ENCODE peak calls at places on chromosomes 16 and 17, in nine cellular contexts. One of them, this sample, is unnamed.

GRCh38 chr17:77365584-77366186 is 224.9 kb downstream of the SEC14L1 start:
- DNase-seq in activated CD4-positive, alpha-beta T cell treated with anti-CD3 and anti-CD28 coated beads, Interleukin-2, amount 10 ng/mL, durations not matched to agents 7 days and 5 days: no peak
- DNase-seq in stimulated activated CD8-positive, alpha-beta memory T cell treated with anti-CD3 and anti-CD28 coated beads, Interleukin-12 subunit alpha, Interleukin-12 subunit beta, amount 100 ng/mL, for 4 hours: no peak
- DNase-seq in RWPE1: peak
- DNase-seq in stimulated activated CD4-positive, alpha-beta T cell treated with anti-CD3 and anti-CD28 coated beads, Interleukin-1b, Interleukin-23, amount 100 ng/mL, for 1 hour: no peak
- DNase-seq in CD4-positive, alpha-beta T cell: peak
- DNase-seq in GM04504: peak
- DNase-seq in epithelial cell of esophagus: peak
- DNase-seq in NAMALWA: no peak
- DNase-seq in this sample: no peak

GRCh38 chr17:48542956-48543853 is 1.7 kb downstream of the HOXB2 start:
- DNase-seq in GM04504: no peak
- DNase-seq in activated CD4-positive, alpha-beta T cell treated with anti-CD3 and anti-CD28 coated beads, Interleukin-2, amount 10 ng/mL, durations not matched to agents 7 days and 5 days: peak
- DNase-seq in NAMALWA: peak
- DNase-seq in stimulated activated CD4-positive, alpha-beta T cell treated with anti-CD3 and anti-CD28 coated beads, Interleukin-1b, Interleukin-23, amount 100 ng/mL, for 1 hour: no peak
- DNase-seq in RWPE1: no peak
- DNase-seq in CD4-positive, alpha-beta T cell: peak
- DNase-seq in epithelial cell of esophagus: peak
- DNase-seq in stimulated activated CD8-positive, alpha-beta memory T cell treated with anti-CD3 and anti-CD28 coated beads, Interleukin-12 subunit alpha, Interleukin-12 subunit beta, amount 100 ng/mL, for 4 hours: peak
- DNase-seq in this sample: no peak

GRCh38 chr16:66489385-66489784 is 60.5 kb downstream of the TK2 start:
- DNase-seq in NAMALWA: no peak
- DNase-seq in stimulated activated CD4-positive, alpha-beta T cell treated with anti-CD3 and anti-CD28 coated beads, Interleukin-1b, Interleukin-23, amount 100 ng/mL, for 1 hour: no peak
- DNase-seq in RWPE1: no peak
- DNase-seq in stimulated activated CD8-positive, alpha-beta memory T cell treated with anti-CD3 and anti-CD28 coated beads, Interleukin-12 subunit alpha, Interleukin-12 subunit beta, amount 100 ng/mL, for 4 hours: no peak
- DNase-seq in activated CD4-positive, alpha-beta T cell treated with anti-CD3 and anti-CD28 coated beads, Interleukin-2, amount 10 ng/mL, durations not matched to agents 7 days and 5 days: no peak
- DNase-seq in CD4-positive, alpha-beta T cell: no peak
- DNase-seq in GM04504: no peak
- DNase-seq in epithelial cell of esophagus: no peak
- DNase-seq in this sample: no peak

GRCh38 chr17:57294629-57295501 is 38.5 kb downstream of the MSI2 start:
- DNase-seq in NAMALWA: no peak
- DNase-seq in CD4-positive, alpha-beta T cell: peak
- DNase-seq in stimulated activated CD8-positive, alpha-beta memory T cell treated with anti-CD3 and anti-CD28 coated beads, Interleukin-12 subunit alpha, Interleukin-12 subunit beta, amount 100 ng/mL, for 4 hours: peak
- DNase-seq in activated CD4-positive, alpha-beta T cell treated with anti-CD3 and anti-CD28 coated beads, Interleukin-2, amount 10 ng/mL, durations not matched to agents 7 days and 5 days: peak
- DNase-seq in GM04504: no peak
- DNase-seq in epithelial cell of esophagus: peak
- DNase-seq in RWPE1: no peak
- DNase-seq in stimulated activated CD4-positive, alpha-beta T cell treated with anti-CD3 and anti-CD28 coated beads, Interleukin-1b, Interleukin-23, amount 100 ng/mL, for 1 hour: no peak
- DNase-seq in this sample: peak

GRCh38 chr17:44071772-44072171 is 1.2 kb downstream of the G6PC3 start:
- DNase-seq in GM04504: no peak
- DNase-seq in CD4-positive, alpha-beta T cell: no peak
- DNase-seq in NAMALWA: no peak
- DNase-seq in epithelial cell of esophagus: peak
- DNase-seq in RWPE1: no peak
- DNase-seq in activated CD4-positive, alpha-beta T cell treated with anti-CD3 and anti-CD28 coated beads, Interleukin-2, amount 10 ng/mL, durations not matched to agents 7 days and 5 days: no peak
- DNase-seq in stimulated activated CD4-positive, alpha-beta T cell treated with anti-CD3 and anti-CD28 coated beads, Interleukin-1b, Interleukin-23, amount 100 ng/mL, for 1 hour: no peak
- DNase-seq in stimulated activated CD8-positive, alpha-beta memory T cell treated with anti-CD3 and anti-CD28 coated beads, Interleukin-12 subunit alpha, Interleukin-12 subunit beta, amount 100 ng/mL, for 4 hours: no peak
- DNase-seq in this sample: no peak

GRCh38 chr16:76653390-76654026 is 376.3 kb downstream of the CNTNAP4 start:
- DNase-seq in CD4-positive, alpha-beta T cell: no peak
- DNase-seq in RWPE1: peak
- DNase-seq in stimulated activated CD8-positive, alpha-beta memory T cell treated with anti-CD3 and anti-CD28 coated beads, Interleukin-12 subunit alpha, Interleukin-12 subunit beta, amount 100 ng/mL, for 4 hours: no peak
- DNase-seq in activated CD4-positive, alpha-beta T cell treated with anti-CD3 and anti-CD28 coated beads, Interleukin-2, amount 10 ng/mL, durations not matched to agents 7 days and 5 days: no peak
- DNase-seq in GM04504: no peak
- DNase-seq in stimulated activated CD4-positive, alpha-beta T cell treated with anti-CD3 and anti-CD28 coated beads, Interleukin-1b, Interleukin-23, amount 100 ng/mL, for 1 hour: no peak
- DNase-seq in NAMALWA: peak
- DNase-seq in epithelial cell of esophagus: peak
- DNase-seq in this sample: peak

GRCh38 chr16:25176136-25176535 is 40.6 kb upstream of the AQP8 start:
- DNase-seq in RWPE1: no peak
- DNase-seq in activated CD4-positive, alpha-beta T cell treated with anti-CD3 and anti-CD28 coated beads, Interleukin-2, amount 10 ng/mL, durations not matched to agents 7 days and 5 days: no peak
- DNase-seq in epithelial cell of esophagus: no peak
- DNase-seq in stimulated activated CD8-positive, alpha-beta memory T cell treated with anti-CD3 and anti-CD28 coated beads, Interleukin-12 subunit alpha, Interleukin-12 subunit beta, amount 100 ng/mL, for 4 hours: no peak
- DNase-seq in GM04504: no peak
- DNase-seq in stimulated activated CD4-positive, alpha-beta T cell treated with anti-CD3 and anti-CD28 coated beads, Interleukin-1b, Interleukin-23, amount 100 ng/mL, for 1 hour: no peak
- DNase-seq in NAMALWA: no peak
- DNase-seq in CD4-positive, alpha-beta T cell: no peak
- DNase-seq in this sample: no peak

GRCh38 chr16:88387177-88387576 is 4.4 kb downstream of the ZNF469 start:
- DNase-seq in activated CD4-positive, alpha-beta T cell treated with anti-CD3 and anti-CD28 coated beads, Interleukin-2, amount 10 ng/mL, durations not matched to agents 7 days and 5 days: no peak
- DNase-seq in epithelial cell of esophagus: no peak
- DNase-seq in RWPE1: no peak
- DNase-seq in stimulated activated CD8-positive, alpha-beta memory T cell treated with anti-CD3 and anti-CD28 coated beads, Interleukin-12 subunit alpha, Interleukin-12 subunit beta, amount 100 ng/mL, for 4 hours: no peak
- DNase-seq in stimulated activated CD4-positive, alpha-beta T cell treated with anti-CD3 and anti-CD28 coated beads, Interleukin-1b, Interleukin-23, amount 100 ng/mL, for 1 hour: no peak
- DNase-seq in CD4-positive, alpha-beta T cell: no peak
- DNase-seq in GM04504: no peak
- DNase-seq in NAMALWA: no peak
- DNase-seq in this sample: no peak

GRCh38 chr17:8131844-8132441 is 8.0 kb upstream of the HES7 start:
- DNase-seq in GM04504: no peak
- DNase-seq in stimulated activated CD8-positive, alpha-beta memory T cell treated with anti-CD3 and anti-CD28 coated beads, Interleukin-12 subunit alpha, Interleukin-12 subunit beta, amount 100 ng/mL, for 4 hours: no peak
- DNase-seq in NAMALWA: no peak
- DNase-seq in CD4-positive, alpha-beta T cell: no peak
- DNase-seq in RWPE1: no peak
- DNase-seq in epithelial cell of esophagus: peak
- DNase-seq in stimulated activated CD4-positive, alpha-beta T cell treated with anti-CD3 and anti-CD28 coated beads, Interleukin-1b, Interleukin-23, amount 100 ng/mL, for 1 hour: no peak
- DNase-seq in activated CD4-positive, alpha-beta T cell treated with anti-CD3 and anti-CD28 coated beads, Interleukin-2, amount 10 ng/mL, durations not matched to agents 7 days and 5 days: no peak
- DNase-seq in this sample: no peak

GRCh38 chr17:59167571-59168001 is 12.0 kb downstream of the PRR11 start:
- DNase-seq in RWPE1: no peak
- DNase-seq in epithelial cell of esophagus: peak
- DNase-seq in CD4-positive, alpha-beta T cell: no peak
- DNase-seq in NAMALWA: peak
- DNase-seq in GM04504: no peak
- DNase-seq in activated CD4-positive, alpha-beta T cell treated with anti-CD3 and anti-CD28 coated beads, Interleukin-2, amount 10 ng/mL, durations not matched to agents 7 days and 5 days: no peak
- DNase-seq in stimulated activated CD4-positive, alpha-beta T cell treated with anti-CD3 and anti-CD28 coated beads, Interleukin-1b, Interleukin-23, amount 100 ng/mL, for 1 hour: no peak
- DNase-seq in stimulated activated CD8-positive, alpha-beta memory T cell treated with anti-CD3 and anti-CD28 coated beads, Interleukin-12 subunit alpha, Interleukin-12 subunit beta, amount 100 ng/mL, for 4 hours: no peak
- DNase-seq in this sample: no peak

GRCh38 chr16:30946671-30947532 is 2.0 kb upstream of the ORAI3 start:
- DNase-seq in stimulated activated CD4-positive, alpha-beta T cell treated with anti-CD3 and anti-CD28 coated beads, Interleukin-1b, Interleukin-23, amount 100 ng/mL, for 1 hour: no peak
- DNase-seq in stimulated activated CD8-positive, alpha-beta memory T cell treated with anti-CD3 and anti-CD28 coated beads, Interleukin-12 subunit alpha, Interleukin-12 subunit beta, amount 100 ng/mL, for 4 hours: no peak
- DNase-seq in RWPE1: no peak
- DNase-seq in epithelial cell of esophagus: no peak
- DNase-seq in GM04504: no peak
- DNase-seq in CD4-positive, alpha-beta T cell: no peak
- DNase-seq in NAMALWA: no peak
- DNase-seq in activated CD4-positive, alpha-beta T cell treated with anti-CD3 and anti-CD28 coated beads, Interleukin-2, amount 10 ng/mL, durations not matched to agents 7 days and 5 days: no peak
- DNase-seq in this sample: no peak

GRCh38 chr17:75496005-75496404 is 19.3 kb downstream of the CASKIN2 start:
- DNase-seq in CD4-positive, alpha-beta T cell: no peak
- DNase-seq in stimulated activated CD4-positive, alpha-beta T cell treated with anti-CD3 and anti-CD28 coated beads, Interleukin-1b, Interleukin-23, amount 100 ng/mL, for 1 hour: no peak
- DNase-seq in activated CD4-positive, alpha-beta T cell treated with anti-CD3 and anti-CD28 coated beads, Interleukin-2, amount 10 ng/mL, durations not matched to agents 7 days and 5 days: no peak
- DNase-seq in NAMALWA: no peak
- DNase-seq in GM04504: no peak
- DNase-seq in epithelial cell of esophagus: no peak
- DNase-seq in RWPE1: no peak
- DNase-seq in stimulated activated CD8-positive, alpha-beta memory T cell treated with anti-CD3 and anti-CD28 coated beads, Interleukin-12 subunit alpha, Interleukin-12 subunit beta, amount 100 ng/mL, for 4 hours: no peak
- DNase-seq in this sample: no peak

GRCh38 chr17:44875761-44876160 is 23.5 kb downstream of the EFTUD2 start:
- DNase-seq in epithelial cell of esophagus: no peak
- DNase-seq in GM04504: no peak
- DNase-seq in stimulated activated CD8-positive, alpha-beta memory T cell treated with anti-CD3 and anti-CD28 coated beads, Interleukin-12 subunit alpha, Interleukin-12 subunit beta, amount 100 ng/mL, for 4 hours: no peak
- DNase-seq in RWPE1: no peak
- DNase-seq in activated CD4-positive, alpha-beta T cell treated with anti-CD3 and anti-CD28 coated beads, Interleukin-2, amount 10 ng/mL, durations not matched to agents 7 days and 5 days: no peak
- DNase-seq in stimulated activated CD4-positive, alpha-beta T cell treated with anti-CD3 and anti-CD28 coated beads, Interleukin-1b, Interleukin-23, amount 100 ng/mL, for 1 hour: no peak
- DNase-seq in NAMALWA: no peak
- DNase-seq in CD4-positive, alpha-beta T cell: no peak
- DNase-seq in this sample: no peak

GRCh38 chr16:59848314-59848713 is 1114.2 kb upstream of the GOT2 start:
- DNase-seq in epithelial cell of esophagus: no peak
- DNase-seq in activated CD4-positive, alpha-beta T cell treated with anti-CD3 and anti-CD28 coated beads, Interleukin-2, amount 10 ng/mL, durations not matched to agents 7 days and 5 days: no peak
- DNase-seq in stimulated activated CD8-positive, alpha-beta memory T cell treated with anti-CD3 and anti-CD28 coated beads, Interleukin-12 subunit alpha, Interleukin-12 subunit beta, amount 100 ng/mL, for 4 hours: no peak
- DNase-seq in CD4-positive, alpha-beta T cell: no peak
- DNase-seq in stimulated activated CD4-positive, alpha-beta T cell treated with anti-CD3 and anti-CD28 coated beads, Interleukin-1b, Interleukin-23, amount 100 ng/mL, for 1 hour: no peak
- DNase-seq in RWPE1: no peak
- DNase-seq in GM04504: no peak
- DNase-seq in NAMALWA: no peak
- DNase-seq in this sample: no peak

GRCh38 chr16:31476305-31477219 is 4.6 kb downstream of the TGFB1I1 start:
- DNase-seq in stimulated activated CD8-positive, alpha-beta memory T cell treated with anti-CD3 and anti-CD28 coated beads, Interleukin-12 subunit alpha, Interleukin-12 subunit beta, amount 100 ng/mL, for 4 hours: peak
- DNase-seq in NAMALWA: peak
- DNase-seq in GM04504: no peak
- DNase-seq in stimulated activated CD4-positive, alpha-beta T cell treated with anti-CD3 and anti-CD28 coated beads, Interleukin-1b, Interleukin-23, amount 100 ng/mL, for 1 hour: peak
- DNase-seq in RWPE1: no peak
- DNase-seq in epithelial cell of esophagus: no peak
- DNase-seq in activated CD4-positive, alpha-beta T cell treated with anti-CD3 and anti-CD28 coated beads, Interleukin-2, amount 10 ng/mL, durations not matched to agents 7 days and 5 days: peak
- DNase-seq in CD4-positive, alpha-beta T cell: peak
- DNase-seq in this sample: no peak

GRCh38 chr16:31135535-31136286 is at the start of gene PRSS8:
- DNase-seq in NAMALWA: no peak
- DNase-seq in GM04504: no peak
- DNase-seq in CD4-positive, alpha-beta T cell: no peak
- DNase-seq in epithelial cell of esophagus: peak
- DNase-seq in stimulated activated CD8-positive, alpha-beta memory T cell treated with anti-CD3 and anti-CD28 coated beads, Interleukin-12 subunit alpha, Interleukin-12 subunit beta, amount 100 ng/mL, for 4 hours: no peak
- DNase-seq in RWPE1: peak
- DNase-seq in activated CD4-positive, alpha-beta T cell treated with anti-CD3 and anti-CD28 coated beads, Interleukin-2, amount 10 ng/mL, durations not matched to agents 7 days and 5 days: no peak
- DNase-seq in stimulated activated CD4-positive, alpha-beta T cell treated with anti-CD3 and anti-CD28 coated beads, Interleukin-1b, Interleukin-23, amount 100 ng/mL, for 1 hour: no peak
- DNase-seq in this sample: no peak

GRCh38 chr17:18361837-18362380 is 1.4 kb downstream of the SHMT1 start:
- DNase-seq in NAMALWA: no peak
- DNase-seq in activated CD4-positive, alpha-beta T cell treated with anti-CD3 and anti-CD28 coated beads, Interleukin-2, amount 10 ng/mL, durations not matched to agents 7 days and 5 days: no peak
- DNase-seq in stimulated activated CD4-positive, alpha-beta T cell treated with anti-CD3 and anti-CD28 coated beads, Interleukin-1b, Interleukin-23, amount 100 ng/mL, for 1 hour: no peak
- DNase-seq in GM04504: no peak
- DNase-seq in stimulated activated CD8-positive, alpha-beta memory T cell treated with anti-CD3 and anti-CD28 coated beads, Interleukin-12 subunit alpha, Interleukin-12 subunit beta, amount 100 ng/mL, for 4 hours: no peak
- DNase-seq in epithelial cell of esophagus: no peak
- DNase-seq in CD4-positive, alpha-beta T cell: no peak
- DNase-seq in RWPE1: no peak
- DNase-seq in this sample: no peak

GRCh38 chr16:58042886-58043515 is 17.4 kb downstream of the MMP15 start:
- DNase-seq in epithelial cell of esophagus: no peak
- DNase-seq in NAMALWA: no peak
- DNase-seq in CD4-positive, alpha-beta T cell: no peak
- DNase-seq in stimulated activated CD4-positive, alpha-beta T cell treated with anti-CD3 and anti-CD28 coated beads, Interleukin-1b, Interleukin-23, amount 100 ng/mL, for 1 hour: no peak
- DNase-seq in activated CD4-positive, alpha-beta T cell treated with anti-CD3 and anti-CD28 coated beads, Interleukin-2, amount 10 ng/mL, durations not matched to agents 7 days and 5 days: no peak
- DNase-seq in RWPE1: no peak
- DNase-seq in GM04504: no peak
- DNase-seq in stimulated activated CD8-positive, alpha-beta memory T cell treated with anti-CD3 and anti-CD28 coated beads, Interleukin-12 subunit alpha, Interleukin-12 subunit beta, amount 100 ng/mL, for 4 hours: no peak
- DNase-seq in this sample: no peak

GRCh38 chr17:81821603-81822311 is 11.3 kb downstream of the MCRIP1 start:
- DNase-seq in stimulated activated CD4-positive, alpha-beta T cell treated with anti-CD3 and anti-CD28 coated beads, Interleukin-1b, Interleukin-23, amount 100 ng/mL, for 1 hour: no peak
- DNase-seq in GM04504: peak
- DNase-seq in stimulated activated CD8-positive, alpha-beta memory T cell treated with anti-CD3 and anti-CD28 coated beads, Interleukin-12 subunit alpha, Interleukin-12 subunit beta, amount 100 ng/mL, for 4 hours: no peak
- DNase-seq in epithelial cell of esophagus: peak
- DNase-seq in NAMALWA: no peak
- DNase-seq in activated CD4-positive, alpha-beta T cell treated with anti-CD3 and anti-CD28 coated beads, Interleukin-2, amount 10 ng/mL, durations not matched to agents 7 days and 5 days: peak
- DNase-seq in RWPE1: no peak
- DNase-seq in CD4-positive, alpha-beta T cell: no peak
- DNase-seq in this sample: no peak

GRCh38 chr16:2150418-2151187 is 2.2 kb downstream of the RAB26 start:
- DNase-seq in activated CD4-positive, alpha-beta T cell treated with anti-CD3 and anti-CD28 coated beads, Interleukin-2, amount 10 ng/mL, durations not matched to agents 7 days and 5 days: no peak
- DNase-seq in epithelial cell of esophagus: peak
- DNase-seq in stimulated activated CD8-positive, alpha-beta memory T cell treated with anti-CD3 and anti-CD28 coated beads, Interleukin-12 subunit alpha, Interleukin-12 subunit beta, amount 100 ng/mL, for 4 hours: no peak
- DNase-seq in CD4-positive, alpha-beta T cell: no peak
- DNase-seq in GM04504: no peak
- DNase-seq in stimulated activated CD4-positive, alpha-beta T cell treated with anti-CD3 and anti-CD28 coated beads, Interleukin-1b, Interleukin-23, amount 100 ng/mL, for 1 hour: no peak
- DNase-seq in RWPE1: no peak
- DNase-seq in NAMALWA: peak
- DNase-seq in this sample: no peak

GRCh38 chr16:17835118-17835949 is 364.6 kb upstream of the XYLT1 start:
- DNase-seq in epithelial cell of esophagus: no peak
- DNase-seq in CD4-positive, alpha-beta T cell: no peak
- DNase-seq in stimulated activated CD8-positive, alpha-beta memory T cell treated with anti-CD3 and anti-CD28 coated beads, Interleukin-12 subunit alpha, Interleukin-12 subunit beta, amount 100 ng/mL, for 4 hours: no peak
- DNase-seq in NAMALWA: no peak
- DNase-seq in GM04504: no peak
- DNase-seq in stimulated activated CD4-positive, alpha-beta T cell treated with anti-CD3 and anti-CD28 coated beads, Interleukin-1b, Interleukin-23, amount 100 ng/mL, for 1 hour: no peak
- DNase-seq in RWPE1: no peak
- DNase-seq in activated CD4-positive, alpha-beta T cell treated with anti-CD3 and anti-CD28 coated beads, Interleukin-2, amount 10 ng/mL, durations not matched to agents 7 days and 5 days: no peak
- DNase-seq in this sample: no peak

GRCh38 chr16:56252835-56253234 is 61.5 kb downstream of the GNAO1 start:
- DNase-seq in activated CD4-positive, alpha-beta T cell treated with anti-CD3 and anti-CD28 coated beads, Interleukin-2, amount 10 ng/mL, durations not matched to agents 7 days and 5 days: no peak
- DNase-seq in NAMALWA: no peak
- DNase-seq in GM04504: no peak
- DNase-seq in stimulated activated CD8-positive, alpha-beta memory T cell treated with anti-CD3 and anti-CD28 coated beads, Interleukin-12 subunit alpha, Interleukin-12 subunit beta, amount 100 ng/mL, for 4 hours: no peak
- DNase-seq in CD4-positive, alpha-beta T cell: no peak
- DNase-seq in stimulated activated CD4-positive, alpha-beta T cell treated with anti-CD3 and anti-CD28 coated beads, Interleukin-1b, Interleukin-23, amount 100 ng/mL, for 1 hour: no peak
- DNase-seq in RWPE1: no peak
- DNase-seq in epithelial cell of esophagus: no peak
- DNase-seq in this sample: no peak

GRCh38 chr17:57091186-57091618 is 6.2 kb downstream of the AKAP1 start:
- DNase-seq in epithelial cell of esophagus: no peak
- DNase-seq in RWPE1: no peak
- DNase-seq in GM04504: no peak
- DNase-seq in stimulated activated CD8-positive, alpha-beta memory T cell treated with anti-CD3 and anti-CD28 coated beads, Interleukin-12 subunit alpha, Interleukin-12 subunit beta, amount 100 ng/mL, for 4 hours: no peak
- DNase-seq in stimulated activated CD4-positive, alpha-beta T cell treated with anti-CD3 and anti-CD28 coated beads, Interleukin-1b, Interleukin-23, amount 100 ng/mL, for 1 hour: no peak
- DNase-seq in CD4-positive, alpha-beta T cell: no peak
- DNase-seq in NAMALWA: no peak
- DNase-seq in activated CD4-positive, alpha-beta T cell treated with anti-CD3 and anti-CD28 coated beads, Interleukin-2, amount 10 ng/mL, durations not matched to agents 7 days and 5 days: no peak
- DNase-seq in this sample: no peak

GRCh38 chr17:9612016-9612415 is 33.3 kb upstream of the USP43 start:
- DNase-seq in CD4-positive, alpha-beta T cell: no peak
- DNase-seq in epithelial cell of esophagus: peak
- DNase-seq in GM04504: no peak
- DNase-seq in activated CD4-positive, alpha-beta T cell treated with anti-CD3 and anti-CD28 coated beads, Interleukin-2, amount 10 ng/mL, durations not matched to agents 7 days and 5 days: no peak
- DNase-seq in stimulated activated CD8-positive, alpha-beta memory T cell treated with anti-CD3 and anti-CD28 coated beads, Interleukin-12 subunit alpha, Interleukin-12 subunit beta, amount 100 ng/mL, for 4 hours: no peak
- DNase-seq in stimulated activated CD4-positive, alpha-beta T cell treated with anti-CD3 and anti-CD28 coated beads, Interleukin-1b, Interleukin-23, amount 100 ng/mL, for 1 hour: no peak
- DNase-seq in RWPE1: no peak
- DNase-seq in NAMALWA: no peak
- DNase-seq in this sample: no peak

GRCh38 chr17:1043601-1044251 is 46.8 kb downstream of the TIMM22 start:
- DNase-seq in GM04504: no peak
- DNase-seq in RWPE1: no peak
- DNase-seq in NAMALWA: no peak
- DNase-seq in stimulated activated CD8-positive, alpha-beta memory T cell treated with anti-CD3 and anti-CD28 coated beads, Interleukin-12 subunit alpha, Interleukin-12 subunit beta, amount 100 ng/mL, for 4 hours: no peak
- DNase-seq in stimulated activated CD4-positive, alpha-beta T cell treated with anti-CD3 and anti-CD28 coated beads, Interleukin-1b, Interleukin-23, amount 100 ng/mL, for 1 hour: no peak
- DNase-seq in CD4-positive, alpha-beta T cell: no peak
- DNase-seq in activated CD4-positive, alpha-beta T cell treated with anti-CD3 and anti-CD28 coated beads, Interleukin-2, amount 10 ng/mL, durations not matched to agents 7 days and 5 days: no peak
- DNase-seq in epithelial cell of esophagus: no peak
- DNase-seq in this sample: no peak

GRCh38 chr17:33858121-33858520 is 397.0 kb upstream of the CCL2 start:
- DNase-seq in activated CD4-positive, alpha-beta T cell treated with anti-CD3 and anti-CD28 coated beads, Interleukin-2, amount 10 ng/mL, durations not matched to agents 7 days and 5 days: no peak
- DNase-seq in epithelial cell of esophagus: no peak
- DNase-seq in stimulated activated CD4-positive, alpha-beta T cell treated with anti-CD3 and anti-CD28 coated beads, Interleukin-1b, Interleukin-23, amount 100 ng/mL, for 1 hour: no peak
- DNase-seq in CD4-positive, alpha-beta T cell: no peak
- DNase-seq in NAMALWA: no peak
- DNase-seq in stimulated activated CD8-positive, alpha-beta memory T cell treated with anti-CD3 and anti-CD28 coated beads, Interleukin-12 subunit alpha, Interleukin-12 subunit beta, amount 100 ng/mL, for 4 hours: no peak
- DNase-seq in GM04504: no peak
- DNase-seq in RWPE1: no peak
- DNase-seq in this sample: no peak

GRCh38 chr17:46727572-46728348 is 90.7 kb downstream of the WNT3 start:
- DNase-seq in NAMALWA: no peak
- DNase-seq in activated CD4-positive, alpha-beta T cell treated with anti-CD3 and anti-CD28 coated beads, Interleukin-2, amount 10 ng/mL, durations not matched to agents 7 days and 5 days: no peak
- DNase-seq in GM04504: peak
- DNase-seq in epithelial cell of esophagus: peak
- DNase-seq in CD4-positive, alpha-beta T cell: no peak
- DNase-seq in stimulated activated CD4-positive, alpha-beta T cell treated with anti-CD3 and anti-CD28 coated beads, Interleukin-1b, Interleukin-23, amount 100 ng/mL, for 1 hour: no peak
- DNase-seq in RWPE1: peak
- DNase-seq in stimulated activated CD8-positive, alpha-beta memory T cell treated with anti-CD3 and anti-CD28 coated beads, Interleukin-12 subunit alpha, Interleukin-12 subunit beta, amount 100 ng/mL, for 4 hours: no peak
- DNase-seq in this sample: no peak

GRCh38 chr16:3668626-3669025 is 14.1 kb downstream of the DNASE1 start:
- DNase-seq in stimulated activated CD8-positive, alpha-beta memory T cell treated with anti-CD3 and anti-CD28 coated beads, Interleukin-12 subunit alpha, Interleukin-12 subunit beta, amount 100 ng/mL, for 4 hours: no peak
- DNase-seq in activated CD4-positive, alpha-beta T cell treated with anti-CD3 and anti-CD28 coated beads, Interleukin-2, amount 10 ng/mL, durations not matched to agents 7 days and 5 days: no peak
- DNase-seq in CD4-positive, alpha-beta T cell: no peak
- DNase-seq in RWPE1: no peak
- DNase-seq in GM04504: no peak
- DNase-seq in stimulated activated CD4-positive, alpha-beta T cell treated with anti-CD3 and anti-CD28 coated beads, Interleukin-1b, Interleukin-23, amount 100 ng/mL, for 1 hour: no peak
- DNase-seq in NAMALWA: no peak
- DNase-seq in epithelial cell of esophagus: no peak
- DNase-seq in this sample: no peak

GRCh38 chr17:3795758-3796102 is 5.3 kb downstream of the ITGAE start:
- DNase-seq in epithelial cell of esophagus: no peak
- DNase-seq in NAMALWA: no peak
- DNase-seq in stimulated activated CD4-positive, alpha-beta T cell treated with anti-CD3 and anti-CD28 coated beads, Interleukin-1b, Interleukin-23, amount 100 ng/mL, for 1 hour: no peak
- DNase-seq in GM04504: no peak
- DNase-seq in RWPE1: no peak
- DNase-seq in CD4-positive, alpha-beta T cell: no peak
- DNase-seq in stimulated activated CD8-positive, alpha-beta memory T cell treated with anti-CD3 and anti-CD28 coated beads, Interleukin-12 subunit alpha, Interleukin-12 subunit beta, amount 100 ng/mL, for 4 hours: no peak
- DNase-seq in activated CD4-positive, alpha-beta T cell treated with anti-CD3 and anti-CD28 coated beads, Interleukin-2, amount 10 ng/mL, durations not matched to agents 7 days and 5 days: no peak
- DNase-seq in this sample: no peak

GRCh38 chr16:2597560-2597902 is 59.7 kb downstream of the PDPK1 start:
- DNase-seq in RWPE1: no peak
- DNase-seq in GM04504: no peak
- DNase-seq in epithelial cell of esophagus: no peak
- DNase-seq in stimulated activated CD8-positive, alpha-beta memory T cell treated with anti-CD3 and anti-CD28 coated beads, Interleukin-12 subunit alpha, Interleukin-12 subunit beta, amount 100 ng/mL, for 4 hours: no peak
- DNase-seq in NAMALWA: no peak
- DNase-seq in CD4-positive, alpha-beta T cell: no peak
- DNase-seq in activated CD4-positive, alpha-beta T cell treated with anti-CD3 and anti-CD28 coated beads, Interleukin-2, amount 10 ng/mL, durations not matched to agents 7 days and 5 days: peak
- DNase-seq in stimulated activated CD4-positive, alpha-beta T cell treated with anti-CD3 and anti-CD28 coated beads, Interleukin-1b, Interleukin-23, amount 100 ng/mL, for 1 hour: no peak
- DNase-seq in this sample: no peak

GRCh38 chr17:27241346-27241946 is 52.5 kb upstream of the WSB1 start:
- DNase-seq in NAMALWA: no peak
- DNase-seq in stimulated activated CD8-positive, alpha-beta memory T cell treated with anti-CD3 and anti-CD28 coated beads, Interleukin-12 subunit alpha, Interleukin-12 subunit beta, amount 100 ng/mL, for 4 hours: no peak
- DNase-seq in RWPE1: peak
- DNase-seq in CD4-positive, alpha-beta T cell: no peak
- DNase-seq in stimulated activated CD4-positive, alpha-beta T cell treated with anti-CD3 and anti-CD28 coated beads, Interleukin-1b, Interleukin-23, amount 100 ng/mL, for 1 hour: no peak
- DNase-seq in epithelial cell of esophagus: peak
- DNase-seq in activated CD4-positive, alpha-beta T cell treated with anti-CD3 and anti-CD28 coated beads, Interleukin-2, amount 10 ng/mL, durations not matched to agents 7 days and 5 days: no peak
- DNase-seq in GM04504: no peak
- DNase-seq in this sample: no peak